ENCODE peak calls at places on chromosome 19, in eight cellular contexts. E is tibial nerve, C is body of pancreas, S is A549, D is adrenal gland, U is uterus, F is stomach, B is esophagus squamous epithelium. X is an unnamed sample. For H3K4me1, the result is how much of the 10 kb centered on the place peaks cover.

GRCh38 chr19:16940626-16941025 is 51.8 kb downstream of the F2RL3 start:
- DNase-seq in E (no peak), U (no peak), C (no peak), F (no peak), B (no peak), D (no peak), S (no peak), X (no peak)

GRCh38 chr19:50947123-50947522 is 5.7 kb downstream of the KLK5 start:
- DNase-seq in S (no peak), E (no peak), F (no peak), C (no peak), B (no peak), U (no peak), D (no peak), X (no peak)

GRCh38 chr19:14375055-14375581 is 6.1 kb upstream of the ADGRE5 start:
- DNase-seq in E (no peak), C (peak), D (peak), F (peak), U (no peak), S (no peak), B (peak), X (peak)

GRCh38 chr19:44876930-44877530 is 14.0 kb upstream of the TOMM40 start:
- DNase-seq in E (no peak), C (no peak), D (no peak), S (no peak), B (no peak), F (no peak), U (no peak), X (no peak)

GRCh38 chr19:11460207-11460606 is 20.6 kb downstream of the ELAVL3 start:
- DNase-seq in D (no peak), U (no peak), S (no peak), F (no peak), B (no peak), C (no peak), E (no peak), X (no peak)

GRCh38 chr19:41700381-41701195 is 7.8 kb upstream of the CEACAM5 start:
- DNase-seq in C (no peak), D (no peak), B (no peak), E (no peak), S (no peak), F (peak), U (no peak), X (peak)

GRCh38 chr19:51576850-51577249 is 5.8 kb downstream of the ZNF175 start:
- DNase-seq in S (no peak), B (no peak), D (no peak), U (no peak), C (no peak), F (no peak), E (no peak), X (no peak)

GRCh38 chr19:31532034-31532433 is 182.8 kb upstream of the TSHZ3 start:
- DNase-seq in F (no peak), U (no peak), S (no peak), E (no peak), B (no peak), C (no peak), D (no peak), X (no peak)

GRCh38 chr19:47438793-47439220 is 19.5 kb upstream of the MEIS3 start:
- DNase-seq in U (no peak), D (no peak), S (no peak), C (no peak), E (no peak), B (no peak), F (peak), X (no peak)

GRCh38 chr19:46791944-46792343 is 3.5 kb upstream of the SLC1A5 start:
- DNase-seq in B (no peak), F (no peak), C (no peak), U (no peak), S (no peak), E (no peak), D (no peak), X (no peak)

GRCh38 chr19:1810439-1811160 is 1.5 kb downstream of the ATP8B3 start:
- DNase-seq in U (no peak), B (no peak), S (no peak), E (no peak), D (no peak), C (no peak), F (no peak), X (peak)

GRCh38 chr19:5567971-5568407 is 236 bp upstream of the TINCR start:
- DNase-seq in E (no peak), C (no peak), B (no peak), D (no peak), F (no peak), U (no peak), S (no peak), X (no peak)

GRCh38 chr19:5571777-5572176 is 4.0 kb upstream of the TINCR start:
- DNase-seq in B (no peak), U (no peak), E (no peak), D (no peak), S (no peak), F (no peak), C (no peak), X (no peak)

GRCh38 chr19:5564930-5565329 is 2.8 kb downstream of the TINCR start:
- DNase-seq in U (no peak), E (no peak), C (no peak), B (no peak), S (no peak), D (no peak), F (no peak), X (no peak)

GRCh38 chr19:5563941-5564612 is 3.7 kb downstream of the TINCR start:
- DNase-seq in F (no peak), E (no peak), S (peak), D (no peak), B (no peak), C (no peak), U (no peak), X (no peak)

DNA sequence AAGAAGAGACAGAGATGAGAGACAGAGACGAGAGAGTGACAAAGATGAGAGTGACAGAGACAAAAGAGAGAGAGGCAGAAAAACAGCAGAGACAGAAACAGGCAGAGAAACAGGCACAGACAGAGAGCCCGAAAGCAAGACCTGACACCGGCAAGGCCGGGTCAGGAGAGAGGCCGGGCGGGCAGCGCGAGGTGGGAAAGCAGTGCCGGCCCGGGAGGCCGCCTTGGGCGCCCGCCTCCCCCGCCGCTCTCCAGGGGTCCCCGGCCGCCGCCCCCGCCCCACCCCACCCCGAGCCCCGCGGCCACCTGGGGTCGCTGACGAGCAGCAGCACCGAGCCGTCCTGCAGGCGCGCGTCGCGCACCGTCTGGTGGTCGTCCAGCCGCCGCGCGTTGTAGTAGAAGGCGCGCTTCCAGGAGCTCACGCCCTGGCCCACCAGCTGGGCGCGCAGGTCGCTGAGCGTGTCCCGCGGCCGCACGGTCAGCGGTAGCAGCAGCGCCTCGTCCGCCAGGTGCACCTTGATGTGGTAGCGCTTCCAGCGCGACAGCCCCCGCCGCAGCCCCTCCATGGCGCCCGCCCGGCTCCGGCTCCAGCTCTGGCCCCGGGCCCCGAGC is at the start of gene TINCR:
- DNase-seq in E (no peak), C (no peak), B (no peak), D (no peak), F (no peak), S (no peak), U (no peak), X (no peak)
- TF ChIP-seq CTCF in E (no peak), C (no peak), B (no peak), D (no peak), F (no peak), S (peak), U (no peak), X (no peak)

DNA sequence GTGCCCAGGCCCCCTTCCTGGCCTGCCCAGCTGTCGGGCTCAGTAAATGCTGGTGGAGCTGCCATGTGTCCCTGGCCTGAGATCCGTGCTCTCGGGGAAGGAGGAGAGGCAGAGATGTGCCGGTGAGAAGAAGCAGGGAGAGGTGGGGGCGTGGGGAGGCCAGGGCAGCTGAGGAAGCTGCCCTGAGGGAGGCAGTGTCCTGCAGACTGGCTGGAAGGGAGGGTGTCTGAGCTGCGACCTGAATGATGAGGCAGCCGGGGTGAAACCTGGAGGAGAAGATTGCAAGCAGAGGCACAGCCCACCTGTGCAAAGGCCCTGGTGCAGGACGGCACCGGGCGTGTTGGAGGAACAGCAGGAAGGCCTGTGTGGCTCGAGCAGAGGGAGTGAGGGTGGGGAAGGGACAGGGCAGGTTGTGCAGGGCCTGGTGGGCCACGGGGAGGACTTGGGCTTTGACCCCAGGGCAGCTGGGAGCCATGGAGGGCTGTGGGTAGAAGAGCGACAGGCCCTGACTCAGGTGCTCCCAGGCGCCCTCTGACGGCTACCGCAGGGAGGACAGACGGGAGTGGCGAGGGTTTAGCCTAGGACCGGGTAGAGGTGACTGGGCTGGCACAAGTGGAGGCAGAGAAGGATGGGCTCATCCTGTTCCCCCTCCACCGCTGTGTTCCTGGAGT is 14.0 kb upstream of the CELF5 start:
- DNase-seq in U (peak), C (peak), D (peak), B (no peak), E (no peak), S (peak), F (peak), X (peak)
- TF ChIP-seq POLR2A in U (no peak), C (no peak), D (no peak), B (no peak), E (no peak), S (no peak), F (no peak), X (no peak)

GRCh38 chr19:54616840-54617560 is 13.3 kb upstream of the LILRB1 start:
- DNase-seq in C (no peak), D (no peak), E (no peak), U (no peak), B (no peak), F (no peak), S (no peak), X (no peak)
- H3K4me1 ChIP-seq in C (under half), D (under half), E (under half), U (under half), B (under half), F (under half), S (under half), X (under half)

GRCh38 chr19:18280247-18281081 is 958 bp downstream of the JUND start:
- DNase-seq in D (peak), U (peak), S (peak), B (peak), C (peak), E (peak), F (peak), X (peak)

GRCh38 chr19:18279516-18280246 is 1.7 kb downstream of the JUND start:
- DNase-seq in B (peak), U (peak), S (peak), C (peak), E (peak), F (peak), D (peak), X (peak)

GRCh38 chr19:18282788-18283141 is 1.3 kb upstream of the JUND start:
- DNase-seq in C (no peak), U (no peak), D (peak), S (peak), F (no peak), B (no peak), E (no peak), X (no peak)

GRCh38 chr19:18282021-18282787 is 782 bp upstream of the JUND start:
- DNase-seq in D (no peak), B (peak), S (no peak), E (no peak), F (no peak), C (no peak), U (no peak), X (peak)

DNA sequence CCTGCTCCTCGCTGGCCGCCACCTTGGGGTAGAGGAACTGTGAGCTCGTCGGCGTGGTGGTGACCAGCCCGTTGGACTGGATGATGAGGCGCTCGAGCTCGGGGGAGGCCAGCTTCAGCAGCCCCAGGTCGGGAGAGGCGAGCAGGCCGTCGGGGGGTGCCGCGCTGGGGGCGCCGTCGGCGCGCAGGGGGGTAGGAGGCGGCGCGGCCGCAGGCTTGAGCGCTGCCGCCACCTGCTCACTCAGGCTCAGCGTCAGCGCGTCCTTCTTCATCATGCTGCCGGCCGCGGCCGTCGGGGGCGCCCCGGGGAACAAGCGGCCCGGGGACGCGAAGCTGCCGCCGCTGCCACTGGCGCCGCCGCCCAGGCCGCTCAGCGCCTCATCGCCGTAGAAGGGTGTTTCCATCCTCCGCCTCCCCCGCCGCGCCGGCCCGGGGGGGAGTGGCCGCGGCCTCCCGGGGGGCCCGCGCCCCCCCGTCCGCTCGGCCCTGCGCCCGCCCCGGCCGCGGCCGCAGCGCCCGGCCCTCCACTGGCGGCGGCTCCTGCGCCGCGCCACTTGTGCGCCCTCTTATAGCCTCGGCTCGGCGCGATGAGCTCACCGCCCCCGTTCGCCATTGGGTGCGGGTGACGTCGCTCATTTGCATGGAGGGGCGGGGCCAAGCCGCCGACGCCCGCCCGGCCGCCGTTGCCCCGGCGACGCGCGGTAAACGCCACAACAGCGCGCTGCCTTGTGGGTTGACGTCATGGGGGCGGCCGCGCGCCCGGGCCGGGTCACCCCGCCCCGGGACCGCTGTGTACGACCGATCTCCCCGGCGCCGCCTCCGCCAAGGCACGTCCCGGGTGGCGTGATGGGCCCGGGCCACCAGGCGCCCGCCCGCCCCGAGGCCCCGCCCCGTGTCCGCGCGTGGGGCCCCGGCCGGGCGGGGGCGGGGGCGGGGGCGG is at the start of gene JUND:
- DNase-seq in B (peak), U (peak), C (peak), F (peak), S (peak), D (peak), E (peak), X (peak)
- TF ChIP-seq CTCF in B (no peak), U (peak), C (no peak), F (no peak), S (no peak), D (no peak), E (peak), X (no peak)

GRCh38 chr19:48644839-48645651 is 942 bp downstream of the CA11 start:
- DNase-seq in C (peak), S (peak), D (peak), U (peak), B (no peak), F (peak), E (peak), X (peak)

GRCh38 chr19:48646912-48647216 is 877 bp upstream of the CA11 start:
- DNase-seq in E (no peak), U (no peak), S (no peak), B (no peak), C (no peak), F (no peak), D (no peak), X (no peak)

GRCh38 chr19:48648134-48648533 is 2.1 kb upstream of the CA11 start:
- DNase-seq in C (no peak), S (no peak), D (no peak), B (no peak), E (no peak), F (no peak), U (no peak), X (no peak)

GRCh38 chr19:48645652-48646191 is at the start of gene CA11:
- DNase-seq in F (no peak), U (no peak), C (no peak), S (peak), B (no peak), E (no peak), D (no peak), X (no peak)

DNA sequence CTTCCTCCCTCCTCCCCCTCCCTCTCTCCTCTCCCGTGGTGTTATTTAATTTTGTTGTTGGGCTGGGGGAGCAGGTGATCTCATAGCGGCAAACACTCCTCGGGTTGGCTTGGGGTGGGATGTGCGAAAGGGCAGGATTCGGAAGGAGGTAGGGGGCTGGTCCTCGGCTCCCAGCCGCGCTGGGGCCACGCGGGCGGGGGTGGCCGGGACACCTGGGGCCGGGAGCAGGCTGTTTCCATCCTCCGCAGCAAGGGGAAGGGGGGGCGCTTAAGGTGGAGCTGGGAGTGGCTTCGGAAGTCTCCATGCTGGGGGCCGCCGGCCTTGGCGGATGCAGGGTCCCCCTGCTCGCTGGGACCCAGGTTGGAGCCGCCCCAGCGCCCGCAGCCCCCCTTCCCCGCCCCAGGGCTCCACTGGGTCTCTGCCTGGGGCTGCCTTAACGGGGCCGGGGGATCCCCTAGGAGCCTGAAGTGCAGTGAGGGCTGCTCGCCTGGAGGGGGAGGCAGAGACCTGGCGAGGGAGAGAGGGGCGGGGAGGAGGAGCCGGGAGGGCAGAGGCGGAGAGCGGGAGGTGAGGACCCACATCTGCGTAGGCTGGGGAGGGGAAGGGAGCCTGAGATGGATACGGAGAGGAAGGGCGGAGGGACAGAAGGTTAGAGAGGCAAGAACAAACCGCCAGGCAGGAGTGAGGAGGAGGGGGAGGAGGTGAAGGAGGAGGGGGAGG is 365 bp upstream of the CA11 start:
- DNase-seq in B (no peak), C (peak), E (peak), F (peak), U (peak), S (peak), D (peak), X (peak)
- TF ChIP-seq POLR2A in B (no peak), C (peak), E (no peak), F (no peak), U (peak), S (peak), D (peak), X (no peak)

GRCh38 chr19:38706792-38707511 is 37.3 kb downstream of the CAPN12 start:
- DNase-seq in B (no peak), F (no peak), C (no peak), E (no peak), S (no peak), U (no peak), D (no peak), X (no peak)
- H3K4me1 ChIP-seq in B (half or more), F (half or more), C (under half), E (half or more), S (half or more), U (under half), D (half or more), X (under half)

DNA sequence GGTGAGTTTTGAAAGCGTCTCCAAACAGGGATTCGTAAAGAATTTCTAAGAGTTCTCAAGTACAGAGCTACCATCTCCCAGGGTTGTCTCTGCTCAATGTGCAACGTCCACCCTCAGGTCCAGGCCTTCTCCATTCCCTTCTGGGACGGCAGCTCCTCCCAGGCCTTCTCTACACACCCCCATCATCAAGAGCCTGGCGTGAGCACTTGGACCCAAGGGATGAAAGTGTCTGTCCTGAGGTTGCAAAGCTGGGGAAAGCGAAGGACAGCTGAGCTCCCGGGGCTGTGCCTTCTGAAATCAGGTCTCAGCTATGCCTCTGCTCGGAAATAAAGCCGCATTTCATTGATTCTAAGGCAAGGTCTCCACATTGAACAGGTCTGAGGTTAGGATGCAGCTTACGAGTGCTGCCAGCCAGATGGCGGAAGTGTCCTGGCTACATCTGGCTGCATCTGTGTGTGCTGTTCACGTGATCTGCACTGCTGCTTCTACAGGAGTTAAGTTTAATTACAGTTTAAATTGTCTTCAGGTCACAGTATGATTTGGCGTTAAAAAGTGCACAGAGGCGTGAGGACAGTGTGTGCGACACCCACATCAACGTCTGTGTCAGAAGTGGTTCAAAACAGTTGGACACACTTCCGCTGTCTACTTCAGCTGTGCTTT is 27.0 kb upstream of the MIER2 start:
- DNase-seq in S (no peak), E (no peak), D (no peak), U (no peak), F (no peak), C (no peak), B (no peak), X (no peak)
- TF ChIP-seq CTCF in S (no peak), E (no peak), D (no peak), U (no peak), F (no peak), C (no peak), B (no peak), X (no peak)

GRCh38 chr19:7902796-7903243 is 857 bp upstream of the MAP2K7 start:
- DNase-seq in S (no peak), C (no peak), E (no peak), F (no peak), U (peak), B (no peak), D (peak), X (peak)

GRCh38 chr19:7904074-7905020 is 670 bp downstream of the MAP2K7 start:
- DNase-seq in C (peak), F (no peak), B (no peak), U (peak), S (no peak), E (no peak), D (peak), X (peak)

GRCh38 chr19:7905298-7905697 is 1.6 kb downstream of the MAP2K7 start:
- DNase-seq in E (no peak), F (no peak), C (no peak), U (no peak), B (no peak), S (no peak), D (no peak), X (no peak)

GRCh38 chr19:7901337-7901736 is 2.3 kb upstream of the MAP2K7 start:
- DNase-seq in B (no peak), U (no peak), F (no peak), C (no peak), D (no peak), E (no peak), S (no peak), X (no peak)

GRCh38 chr19:7903244-7904073 is at the start of gene MAP2K7:
- DNase-seq in B (peak), D (peak), C (peak), S (peak), U (peak), F (peak), E (peak), X (peak)
- TF ChIP-seq POLR2A in B (no peak), D (peak), C (peak), S (peak), U (peak), F (no peak), E (peak), X (peak)

X was measured in right lobe of liver.